ENCODE peak calls at places on chromosomes 16 and 17, in four cellular contexts. S is mesenchymal stem cell, I is H9, O is H1. B is an unnamed sample.

GRCh38 chr17:27455914-27456680 is at the start of gene KSR1:
- DNase-seq in S (peak; percentile 75), O (peak; percentile 90), I (peak; percentile 92), B (peak; percentile 84)

GRCh38 chr16:11667221-11667823 is 933 bp upstream of the SNN start:
- DNase-seq in O (no peak), I (peak; percentile 39), S (no peak), B (no peak)

GRCh38 chr17:40415390-40415789 is 2.3 kb downstream of the TOP2A start:
- DNase-seq in S (peak; percentile 73), I (no peak), O (no peak), B (no peak)

GRCh38 chr17:48294989-48295892 is 134.8 kb downstream of the SKAP1 start:
- DNase-seq in S (peak; percentile 59), I (no peak), O (no peak), B (no peak)

GRCh38 chr17:2438823-2439222 is 38.0 kb upstream of the MNT start:
- DNase-seq in S (peak; percentile 76), I (no peak), O (no peak), B (no peak)

GRCh38 chr16:30778549-30779244 is 8.3 kb downstream of the ZNF629 start:
- DNase-seq in S (peak; percentile 37), I (peak; percentile 65), O (peak; percentile 59), B (peak; percentile 20)

GRCh38 chr16:14196011-14196410 is 124.9 kb downstream of the MRTFB start:
- DNase-seq in O (no peak), I (no peak), S (peak; percentile 55), B (no peak)

GRCh38 chr17:74803971-74804370 is 27.8 kb upstream of the NAT9 start:
- DNase-seq in S (no peak), I (no peak), O (no peak), B (no peak)

GRCh38 chr17:38451840-38452529 is 23.7 kb downstream of the ARHGAP23 start:
- DNase-seq in S (peak; percentile 94), O (no peak), I (peak; percentile 97), B (no peak)

GRCh38 chr16:15652293-15653001 is 2.4 kb downstream of the NDE1 start:
- DNase-seq in S (peak; percentile 29), I (no peak), O (no peak), B (no peak)

GRCh38 chr17:57930239-57930638 is 25.0 kb downstream of the CUEDC1 start:
- DNase-seq in S (no peak), O (no peak), I (no peak), B (no peak)

GRCh38 chr16:71358464-71359031 is at the start of gene CALB2:
- DNase-seq in O (peak; percentile 91), I (peak; percentile 79), S (peak; percentile 51), B (peak; percentile 76)

GRCh38 chr17:64074704-64075484 is 54.5 kb upstream of the ICAM2 start:
- DNase-seq in O (no peak), S (peak; percentile 88), I (no peak), B (no peak)

GRCh38 chr17:81909966-81910839 is 996 bp downstream of the PCYT2 start:
- DNase-seq in I (no peak), S (peak; percentile 38), O (no peak), B (no peak)

GRCh38 chr17:38669520-38669919 is 5.2 kb downstream of the EPOP start:
- DNase-seq in S (no peak), I (no peak), O (no peak), B (no peak)

GRCh38 chr17:74601944-74602572 is 10.0 kb upstream of the CD300LD start:
- DNase-seq in O (peak; percentile 65), S (peak; percentile 20), I (peak; percentile 70), B (peak; percentile 14)

GRCh38 chr17:76903631-76904030 is 35.4 kb downstream of the MGAT5B start:
- DNase-seq in I (no peak), S (no peak), O (no peak), B (no peak)

GRCh38 chr16:82368041-82368440 is 198.0 kb upstream of the MPHOSPH6 start:
- DNase-seq in I (peak; percentile 55), O (no peak), S (peak; percentile 18), B (no peak)

GRCh38 chr17:72725432-72726068 is 366.9 kb downstream of the SLC39A11 start:
- DNase-seq in S (peak; percentile 61), I (peak; percentile 76), O (peak; percentile 71), B (peak; percentile 65)

GRCh38 chr17:1398900-1399299 is 1.1 kb downstream of the YWHAE start:
- DNase-seq in I (no peak), O (no peak), S (peak; percentile 65), B (no peak)

GRCh38 chr17:4548061-4548461 is 7.1 kb downstream of the MYBBP1A start:
- DNase-seq in S (no peak), O (no peak), I (peak; percentile 32), B (no peak)

GRCh38 chr17:67359960-67360817 is 6.2 kb downstream of the PSMD12 start:
- DNase-seq in I (no peak), O (no peak), S (peak; percentile 18), B (no peak)

GRCh38 chr17:45936610-45937009 is 42.3 kb downstream of the MAPT start:
- DNase-seq in I (no peak), O (no peak), S (no peak), B (no peak)

GRCh38 chr16:4420703-4421102 is 4.3 kb upstream of the CORO7 start:
- DNase-seq in S (peak; percentile 8), I (no peak), O (no peak), B (no peak)

GRCh38 chr17:45282683-45283644 is 21.1 kb upstream of the SPATA32 start:
- DNase-seq in S (peak; percentile 95), O (no peak), I (no peak), B (no peak)

GRCh38 chr17:38704645-38705522 is at the start of gene MLLT6:
- DNase-seq in S (peak; percentile 85), O (no peak), I (peak; percentile 73), B (peak; percentile 75)

GRCh38 chr17:17812211-17813054 is 24.4 kb downstream of the SREBF1 start:
- DNase-seq in S (peak; percentile 74), I (peak; percentile 94), O (peak; percentile 99), B (peak; percentile 79)

GRCh38 chr17:64340557-64340956 is 50.1 kb downstream of the PECAM1 start:
- DNase-seq in O (no peak), I (no peak), S (no peak), B (no peak)

GRCh38 chr17:80227156-80227555 is 6.9 kb downstream of the SLC26A11 start:
- DNase-seq in S (no peak), I (no peak), O (no peak), B (no peak)

GRCh38 chr17:77391668-77392375 is 251.1 kb downstream of the SEC14L1 start:
- DNase-seq in O (no peak), S (peak; percentile 99), I (peak; percentile 79), B (no peak)

GRCh38 chr17:4249452-4250029 is 14.2 kb downstream of the ANKFY1 start:
- DNase-seq in I (no peak), O (no peak), S (peak; percentile 61), B (peak; percentile 8)

GRCh38 chr17:1470071-1470773 is 14.2 kb upstream of the CRK start:
- DNase-seq in O (no peak), S (no peak), I (no peak), B (no peak)

DNA sequence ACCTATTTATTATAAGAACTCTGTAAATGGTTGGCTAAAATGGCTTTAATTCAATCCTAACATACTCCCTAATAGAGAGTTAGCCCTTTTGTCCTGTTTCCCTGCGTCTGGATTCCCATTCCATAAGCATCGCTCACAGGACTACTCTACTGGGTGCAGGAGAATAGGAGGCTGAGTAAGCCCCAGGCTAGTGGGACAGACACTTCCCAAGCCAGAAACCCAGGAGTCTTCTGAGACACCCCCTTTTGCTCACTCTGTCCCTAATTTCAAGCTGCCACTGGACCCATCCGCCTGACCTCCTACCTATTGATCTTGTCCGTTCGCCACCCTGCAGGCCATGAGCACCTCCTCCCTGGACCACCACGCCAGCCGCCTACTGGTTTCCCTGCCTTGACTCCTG is 16.7 kb upstream of the TOB1 start:
- DNase-seq in S (peak; percentile 56), I (no peak), O (no peak), B (no peak)
- H2AK5ac ChIP-seq in S (no peak overlapping the region), I (no peak overlapping the region), O (no peak overlapping the region), B (no peak overlapping the region)

GRCh38 chr16:86975445-86975844 is 341.7 kb downstream of the C16orf95 start:
- DNase-seq in S (peak; percentile 69), O (peak; percentile 68), I (peak; percentile 85), B (peak; percentile 40)
- H2BK15ac ChIP-seq in S (no peak overlapping the region), O (no peak overlapping the region), I (no peak overlapping the region), B (no peak overlapping the region)

GRCh38 chr17:36921131-36921851 is 16.0 kb upstream of the LHX1 start:
- DNase-seq in O (peak; percentile 67), I (peak; percentile 63), S (peak; percentile 60), B (no peak)
- H2BK12ac ChIP-seq in O (peak overlapping the region; percentile 62), I (no peak overlapping the region), S (no peak overlapping the region), B (no peak overlapping the region)

GRCh38 chr16:84044108-84044488 is 1.5 kb upstream of the SLC38A8 start:
- DNase-seq in I (peak; percentile 68), S (peak; percentile 38), O (no peak), B (no peak)
- H2AK5ac ChIP-seq in I (no peak overlapping the region), S (no peak overlapping the region), O (no peak overlapping the region), B (no peak overlapping the region)

GRCh38 chr16:88317619-88317977 is 65.2 kb upstream of the ZNF469 start:
- DNase-seq in S (peak; percentile 52), O (no peak), I (no peak), B (no peak)

GRCh38 chr16:88316941-88317618 is 65.7 kb upstream of the ZNF469 start:
- DNase-seq in I (no peak), O (no peak), S (no peak), B (no peak)

GRCh38 chr16:88318521-88318920 is 64.2 kb upstream of the ZNF469 start:
- DNase-seq in S (no peak), I (no peak), O (no peak), B (no peak)

GRCh38 chr16:88319116-88319965 is 63.4 kb upstream of the ZNF469 start:
- DNase-seq in O (no peak), I (no peak), S (no peak), B (no peak)

GRCh38 chr16:88318091-88318494 is 64.7 kb upstream of the ZNF469 start:
- DNase-seq in I (no peak), O (no peak), S (no peak), B (no peak)
- H2BK15ac ChIP-seq in I (no peak overlapping the region), O (no peak overlapping the region), S (no peak overlapping the region), B (peak overlapping the region; percentile 64)

GRCh38 chr17:75808549-75808904 is 23.9 kb downstream of the UNK start:
- DNase-seq in O (no peak), I (no peak), S (no peak), B (no peak)
- H2BK12ac ChIP-seq in O (no peak overlapping the region), I (no peak overlapping the region), S (no peak overlapping the region), B (no peak overlapping the region)

GRCh38 chr17:41636652-41637051 is 12.3 kb upstream of the KRT17 start:
- DNase-seq in S (no peak), O (no peak), I (no peak), B (no peak)
- H2AK5ac ChIP-seq in S (no peak overlapping the region), O (no peak overlapping the region), I (no peak overlapping the region), B (peak overlapping the region; percentile 86)

B was measured in neuronal stem cell.